ENCODE peak calls at places on chromosome 4, in four cellular contexts. O is HL-60, G is K562, P is GM12878. Q is an unnamed sample.

GRCh38 chr4:156771171-156771837 is 200.3 kb downstream of the PDGFC start:
- DNase-seq in O (no peak), G (no peak), P (no peak), Q (no peak)

GRCh38 chr4:20832821-20833220 is 132.6 kb downstream of the PACRGL start:
- DNase-seq in O (no peak), G (no peak), P (no peak), Q (no peak)

GRCh38 chr4:137981277-137981676 is 260.9 kb downstream of the SLC7A11 start:
- DNase-seq in O (no peak), G (no peak), P (no peak), Q (no peak)

GRCh38 chr4:164779811-164780216 is 25.9 kb downstream of the SMIM31 start:
- DNase-seq in O (no peak), G (peak; percentile 26), P (peak; percentile 30), Q (peak; percentile 13)

GRCh38 chr4:173257732-173258717 is 76.1 kb downstream of the HMGB2 start:
- DNase-seq in O (peak; percentile 23), G (peak; percentile 63), P (no peak), Q (no peak)

GRCh38 chr4:71235321-71236206 is 103.3 kb upstream of the SLC4A4 start:
- DNase-seq in O (no peak), G (no peak), P (no peak), Q (no peak)

GRCh38 chr4:154611833-154612232 is 623 bp downstream of the FGG start:
- DNase-seq in O (no peak), G (no peak), P (no peak), Q (no peak)

GRCh38 chr4:19309365-19309764 is 942.3 kb upstream of the SLIT2 start:
- DNase-seq in O (no peak), G (no peak), P (no peak), Q (no peak)

GRCh38 chr4:142265536-142265935 is 580.6 kb downstream of the INPP4B start:
- DNase-seq in O (no peak), G (no peak), P (no peak), Q (no peak)

GRCh38 chr4:78059524-78059889 is 2.4 kb downstream of the FRAS1 start:
- DNase-seq in O (peak; percentile 5), G (peak; percentile 58), P (no peak), Q (peak; percentile 31)

GRCh38 chr4:20954541-20954940 is 254.3 kb downstream of the PACRGL start:
- DNase-seq in O (no peak), G (no peak), P (no peak), Q (no peak)

GRCh38 chr4:137705171-137705783 is 173.0 kb upstream of the PCDH18 start:
- DNase-seq in O (peak; percentile 27), G (no peak), P (no peak), Q (no peak)

GRCh38 chr4:184427687-184428086 is 46.7 kb downstream of the IRF2 start:
- DNase-seq in O (no peak), G (no peak), P (no peak), Q (no peak)

GRCh38 chr4:104490770-104491395 is 3.8 kb downstream of the CXXC4 start:
- DNase-seq in O (no peak), G (peak; percentile 63), P (no peak), Q (no peak)

GRCh38 chr4:67542076-67542475 is 3.2 kb downstream of the CENPC start:
- DNase-seq in O (no peak), G (no peak), P (no peak), Q (no peak)

GRCh38 chr4:184317234-184317918 is 99.7 kb upstream of the ENPP6 start:
- DNase-seq in O (no peak), G (no peak), P (no peak), Q (no peak)

GRCh38 chr4:78599931-78600375 is 48.4 kb downstream of the ANXA3 start:
- DNase-seq in O (no peak), G (peak; percentile 87), P (no peak), Q (no peak)

GRCh38 chr4:8913858-8914460 is 42.3 kb upstream of the HMX1 start:
- DNase-seq in O (no peak), G (peak; percentile 1), P (no peak), Q (no peak)

GRCh38 chr4:3344596-3344995 is 51.8 kb downstream of the RGS12 start:
- DNase-seq in O (no peak), G (no peak), P (no peak), Q (no peak)

GRCh38 chr4:71187399-71188196 is 151.2 kb upstream of the SLC4A4 start:
- DNase-seq in O (no peak), G (no peak), P (no peak), Q (no peak)

GRCh38 chr4:140047017-140047640 is 106.9 kb downstream of the MAML3 start:
- DNase-seq in O (no peak), G (no peak), P (no peak), Q (no peak)

GRCh38 chr4:121594796-121595526 is 101.8 kb downstream of the ANXA5 start:
- DNase-seq in O (no peak), G (no peak), P (no peak), Q (no peak)

GRCh38 chr4:9983211-9983610 is 38.1 kb downstream of the SLC2A9 start:
- DNase-seq in O (no peak), G (no peak), P (no peak), Q (no peak)

GRCh38 chr4:2262944-2263250 is 988 bp upstream of the MXD4 start:
- DNase-seq in O (no peak), G (no peak), P (no peak), Q (no peak)

GRCh38 chr4:95701500-95701899 is 138.4 kb upstream of the PDHA2 start:
- DNase-seq in O (no peak), G (no peak), P (no peak), Q (no peak)

GRCh38 chr4:166538491-166539005 is 665.5 kb downstream of the TLL1 start:
- DNase-seq in O (no peak), G (no peak), P (no peak), Q (no peak)

GRCh38 chr4:139142097-139142496 is 34.9 kb downstream of the ELF2 start:
- DNase-seq in O (no peak), G (no peak), P (peak; percentile 15), Q (no peak)

DNA sequence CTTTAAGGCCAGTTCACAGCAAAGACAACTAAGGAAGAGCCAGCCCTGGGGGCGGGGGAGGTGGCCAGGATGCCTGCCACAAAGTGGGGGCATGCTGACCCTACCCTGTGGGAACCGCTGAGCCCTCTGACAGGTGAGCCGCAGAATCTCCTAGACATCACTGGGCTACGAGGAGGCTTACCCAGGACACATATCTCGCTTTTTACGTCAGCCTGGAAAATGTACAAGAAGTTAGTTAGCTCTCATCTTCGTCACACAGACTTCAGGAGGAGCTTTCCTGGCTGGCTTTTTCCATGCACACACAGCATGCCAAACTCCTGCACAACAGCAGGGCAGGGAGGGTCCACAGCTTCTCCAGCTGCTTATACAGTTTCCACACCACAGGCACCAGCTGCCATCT is 64.5 kb upstream of the PDLIM3 start:
- DNase-seq in O (no peak), G (no peak), P (no peak), Q (no peak)
- TF ChIP-seq SPI1 in O (no peak), G (no peak), P (no peak), Q (no peak)

GRCh38 chr4:75051431-75051830 is 118.5 kb downstream of the PARM1 start:
- DNase-seq in O (no peak), G (no peak), P (no peak), Q (no peak)

GRCh38 chr4:75046226-75046625 is 113.3 kb downstream of the PARM1 start:
- DNase-seq in O (no peak), G (no peak), P (no peak), Q (no peak)

GRCh38 chr4:75042601-75043208 is 109.8 kb downstream of the PARM1 start:
- DNase-seq in O (no peak), G (no peak), P (no peak), Q (no peak)

GRCh38 chr4:75046641-75047040 is 113.7 kb downstream of the PARM1 start:
- DNase-seq in O (no peak), G (no peak), P (no peak), Q (no peak)

GRCh38 chr4:75048208-75048879 is 115.4 kb downstream of the PARM1 start:
- DNase-seq in O (no peak), G (peak; percentile 20), P (no peak), Q (no peak)
- TF ChIP-seq SPI1 in O (no peak), G (no peak), P (no peak), Q (no peak)

GRCh38 chr4:15956179-15956850 is 6.7 kb downstream of the FGFBP2 start:
- DNase-seq in O (peak; percentile 54), G (peak; percentile 73), P (peak; percentile 55), Q (peak; percentile 59)

GRCh38 chr4:15948826-15949225 is 10.3 kb upstream of the FGFBP1 start:
- DNase-seq in O (no peak), G (no peak), P (no peak), Q (no peak)

GRCh38 chr4:15955670-15956069 is 7.3 kb downstream of the FGFBP2 start:
- DNase-seq in O (no peak), G (no peak), P (no peak), Q (no peak)

GRCh38 chr4:15951781-15952180 is 11.2 kb downstream of the FGFBP2 start:
- DNase-seq in O (no peak), G (no peak), P (no peak), Q (no peak)

GRCh38 chr4:15953625-15954024 is 9.3 kb downstream of the FGFBP2 start:
- DNase-seq in O (no peak), G (no peak), P (peak; percentile 40), Q (no peak)
- TF ChIP-seq SPI1 in O (no peak), G (no peak), P (peak; percentile 22), Q (no peak)

GRCh38 chr4:86978709-86979108 is 43.9 kb downstream of the AFF1 start:
- DNase-seq in O (no peak), G (no peak), P (no peak), Q (no peak)

GRCh38 chr4:86977621-86978184 is 42.9 kb downstream of the AFF1 start:
- DNase-seq in O (no peak), G (no peak), P (peak; percentile 67), Q (no peak)

GRCh38 chr4:86976801-86977485 is 42.1 kb downstream of the AFF1 start:
- DNase-seq in O (no peak), G (no peak), P (no peak), Q (no peak)

GRCh38 chr4:86980230-86980629 is 45.4 kb downstream of the AFF1 start:
- DNase-seq in O (no peak), G (no peak), P (no peak), Q (no peak)

DNA sequence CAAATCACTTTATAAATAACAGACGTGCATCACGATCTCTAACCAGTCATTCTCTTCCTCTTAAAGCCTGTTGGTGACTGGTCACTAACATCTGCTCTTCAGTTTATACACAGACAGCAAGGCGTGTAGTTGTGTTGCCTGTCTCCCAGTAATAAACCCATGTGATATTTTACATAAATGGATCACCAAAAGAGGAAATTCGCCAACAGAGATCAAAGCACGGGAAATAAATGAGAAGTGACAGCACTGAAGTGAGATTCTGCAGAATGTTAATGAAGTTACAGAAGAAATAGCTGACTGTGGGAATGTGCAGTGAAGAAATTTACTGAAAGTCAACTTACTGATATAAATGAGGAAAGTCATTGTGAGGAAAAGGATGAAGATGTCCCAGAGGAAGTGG is 47.0 kb downstream of the AFF1 start:
- DNase-seq in O (no peak), G (no peak), P (no peak), Q (no peak)
- TF ChIP-seq SPI1 in O (peak; percentile 73), G (no peak), P (peak; percentile 8), Q (no peak)

Q was measured in GM12891.